ENCODE peak calls at places on chromosomes 7 and 10, in six cellular contexts. One of them, this sample, is unnamed.
A peak's percentile ranks its signal among the peaks of the same experiment; 100 is the strongest.

GRCh38 chr10:104267721-104268690 is 978 bp upstream of the GSTO2 start:
- DNase-seq in lung: no peak
- DNase-seq in body of pancreas: no peak
- DNase-seq in left ventricle myocardium inferior: no peak
- DNase-seq in CD8-positive, alpha-beta T cell: no peak
- DNase-seq in AG04450: no peak
- DNase-seq in this sample: no peak

GRCh38 chr10:21720090-21720489 is 186.1 kb downstream of the MLLT10 start:
- DNase-seq in lung: no peak
- DNase-seq in AG04450: no peak
- DNase-seq in left ventricle myocardium inferior: no peak
- DNase-seq in CD8-positive, alpha-beta T cell: no peak
- DNase-seq in body of pancreas: no peak
- DNase-seq in this sample: no peak

GRCh38 chr10:42419789-42420188 is 218.6 kb downstream of the ZNF33B start:
- DNase-seq in CD8-positive, alpha-beta T cell: no peak
- DNase-seq in left ventricle myocardium inferior: no peak
- DNase-seq in lung: no peak
- DNase-seq in body of pancreas: no peak
- DNase-seq in AG04450: no peak
- DNase-seq in this sample: no peak

GRCh38 chr10:84820121-84820520 is 491.7 kb downstream of the CCSER2 start:
- DNase-seq in CD8-positive, alpha-beta T cell: no peak
- DNase-seq in left ventricle myocardium inferior: no peak
- DNase-seq in AG04450: no peak
- DNase-seq in lung: no peak
- DNase-seq in body of pancreas: no peak
- DNase-seq in this sample: no peak

GRCh38 chr7:81013036-81013435 is 94.2 kb upstream of the SEMA3C start:
- DNase-seq in AG04450: no peak
- DNase-seq in body of pancreas: no peak
- DNase-seq in left ventricle myocardium inferior: no peak
- DNase-seq in lung: no peak
- DNase-seq in CD8-positive, alpha-beta T cell: no peak
- DNase-seq in this sample: no peak

GRCh38 chr10:72270607-72271281 is 3.0 kb upstream of the DDIT4 start:
- DNase-seq in CD8-positive, alpha-beta T cell: no peak
- DNase-seq in body of pancreas: no peak
- DNase-seq in lung: no peak
- DNase-seq in AG04450: no peak
- DNase-seq in left ventricle myocardium inferior: no peak
- DNase-seq in this sample: no peak

GRCh38 chr7:49852619-49853462 is 79.4 kb downstream of the VWC2 start:
- DNase-seq in lung: no peak
- DNase-seq in body of pancreas: peak; percentile 47
- DNase-seq in CD8-positive, alpha-beta T cell: no peak
- DNase-seq in AG04450: no peak
- DNase-seq in left ventricle myocardium inferior: no peak
- DNase-seq in this sample: no peak

GRCh38 chr10:117533507-117534281 is 8.9 kb upstream of the EMX2 start:
- DNase-seq in body of pancreas: no peak
- DNase-seq in left ventricle myocardium inferior: no peak
- DNase-seq in CD8-positive, alpha-beta T cell: no peak
- DNase-seq in lung: no peak
- DNase-seq in AG04450: no peak
- DNase-seq in this sample: no peak

GRCh38 chr10:42877496-42878030 is 95.0 kb downstream of the BMS1 start:
- DNase-seq in lung: peak; percentile 24
- DNase-seq in CD8-positive, alpha-beta T cell: no peak
- DNase-seq in body of pancreas: no peak
- DNase-seq in AG04450: no peak
- DNase-seq in left ventricle myocardium inferior: no peak
- DNase-seq in this sample: no peak

GRCh38 chr10:12507165-12507870 is 158.0 kb downstream of the CAMK1D start:
- DNase-seq in left ventricle myocardium inferior: no peak
- DNase-seq in body of pancreas: no peak
- DNase-seq in CD8-positive, alpha-beta T cell: no peak
- DNase-seq in lung: no peak
- DNase-seq in AG04450: no peak
- DNase-seq in this sample: no peak

GRCh38 chr7:22356010-22356854 is 722 bp downstream of the RAPGEF5 start:
- DNase-seq in left ventricle myocardium inferior: no peak
- DNase-seq in CD8-positive, alpha-beta T cell: no peak
- DNase-seq in lung: no peak
- DNase-seq in body of pancreas: peak; percentile 27
- DNase-seq in AG04450: no peak
- DNase-seq in this sample: peak; percentile 49

GRCh38 chr7:92833766-92834605 is 2.4 kb downstream of the CDK6 start:
- DNase-seq in CD8-positive, alpha-beta T cell: peak; percentile 38
- DNase-seq in body of pancreas: peak; percentile 75
- DNase-seq in AG04450: no peak
- DNase-seq in left ventricle myocardium inferior: peak; percentile 89
- DNase-seq in lung: peak; percentile 71
- DNase-seq in this sample: peak; percentile 90

GRCh38 chr7:126699707-126700106 is 553.0 kb downstream of the GRM8 start:
- DNase-seq in body of pancreas: no peak
- DNase-seq in CD8-positive, alpha-beta T cell: no peak
- DNase-seq in left ventricle myocardium inferior: no peak
- DNase-seq in lung: no peak
- DNase-seq in AG04450: no peak
- DNase-seq in this sample: no peak

GRCh38 chr7:28409716-28410627 is 2.3 kb upstream of the CREB5 start:
- DNase-seq in left ventricle myocardium inferior: peak; percentile 39
- DNase-seq in body of pancreas: peak; percentile 45
- DNase-seq in CD8-positive, alpha-beta T cell: no peak
- DNase-seq in lung: no peak
- DNase-seq in AG04450: no peak
- DNase-seq in this sample: peak; percentile 35

GRCh38 chr10:22986771-22987542 is 59.1 kb downstream of the ARMC3 start:
- DNase-seq in AG04450: peak; percentile 1
- DNase-seq in left ventricle myocardium inferior: no peak
- DNase-seq in body of pancreas: no peak
- DNase-seq in CD8-positive, alpha-beta T cell: no peak
- DNase-seq in lung: no peak
- DNase-seq in this sample: no peak

GRCh38 chr10:95840121-95840520 is 67.7 kb upstream of the CC2D2B start:
- DNase-seq in body of pancreas: no peak
- DNase-seq in lung: no peak
- DNase-seq in left ventricle myocardium inferior: no peak
- DNase-seq in AG04450: no peak
- DNase-seq in CD8-positive, alpha-beta T cell: no peak
- DNase-seq in this sample: no peak

GRCh38 chr7:50801907-50802306 is 19.2 kb upstream of the GRB10 start:
- DNase-seq in body of pancreas: no peak
- DNase-seq in lung: no peak
- DNase-seq in left ventricle myocardium inferior: no peak
- DNase-seq in AG04450: no peak
- DNase-seq in CD8-positive, alpha-beta T cell: no peak
- DNase-seq in this sample: no peak

GRCh38 chr7:7732566-7733290 is 14.3 kb upstream of the RPA3 start:
- DNase-seq in lung: no peak
- DNase-seq in left ventricle myocardium inferior: no peak
- DNase-seq in body of pancreas: no peak
- DNase-seq in CD8-positive, alpha-beta T cell: no peak
- DNase-seq in AG04450: no peak
- DNase-seq in this sample: no peak

GRCh38 chr7:68684246-68684850 is 913.9 kb upstream of the AUTS2 start:
- DNase-seq in body of pancreas: no peak
- DNase-seq in lung: no peak
- DNase-seq in CD8-positive, alpha-beta T cell: no peak
- DNase-seq in AG04450: no peak
- DNase-seq in left ventricle myocardium inferior: no peak
- DNase-seq in this sample: no peak

GRCh38 chr10:79422178-79422892 is 23.1 kb downstream of the ZCCHC24 start:
- DNase-seq in left ventricle myocardium inferior: peak; percentile 67
- DNase-seq in body of pancreas: no peak
- DNase-seq in CD8-positive, alpha-beta T cell: no peak
- DNase-seq in AG04450: peak; percentile 91
- DNase-seq in lung: no peak
- DNase-seq in this sample: peak; percentile 44

GRCh38 chr10:123862421-123863188 is 29.0 kb downstream of the CPXM2 start:
- DNase-seq in CD8-positive, alpha-beta T cell: no peak
- DNase-seq in left ventricle myocardium inferior: no peak
- DNase-seq in lung: no peak
- DNase-seq in AG04450: no peak
- DNase-seq in body of pancreas: no peak
- DNase-seq in this sample: no peak

GRCh38 chr7:5711419-5711818 is 70.0 kb downstream of the RNF216 start:
- DNase-seq in CD8-positive, alpha-beta T cell: no peak
- DNase-seq in left ventricle myocardium inferior: no peak
- DNase-seq in lung: no peak
- DNase-seq in body of pancreas: no peak
- DNase-seq in AG04450: no peak
- DNase-seq in this sample: no peak

GRCh38 chr10:31709028-31709427 is 219.6 kb downstream of the ARHGAP12 start:
- DNase-seq in body of pancreas: no peak
- DNase-seq in left ventricle myocardium inferior: no peak
- DNase-seq in AG04450: no peak
- DNase-seq in CD8-positive, alpha-beta T cell: no peak
- DNase-seq in lung: no peak
- DNase-seq in this sample: no peak

GRCh38 chr7:81433196-81433595 is 336.7 kb downstream of the HGF start:
- DNase-seq in CD8-positive, alpha-beta T cell: no peak
- DNase-seq in AG04450: no peak
- DNase-seq in lung: no peak
- DNase-seq in left ventricle myocardium inferior: no peak
- DNase-seq in body of pancreas: no peak
- DNase-seq in this sample: no peak

GRCh38 chr7:95907337-95907736 is 135.0 kb downstream of the DYNC1I1 start:
- DNase-seq in AG04450: no peak
- DNase-seq in left ventricle myocardium inferior: no peak
- DNase-seq in body of pancreas: no peak
- DNase-seq in lung: no peak
- DNase-seq in CD8-positive, alpha-beta T cell: no peak
- DNase-seq in this sample: no peak

GRCh38 chr7:27148031-27148775 is 629 bp upstream of the HOXA6 start:
- DNase-seq in CD8-positive, alpha-beta T cell: no peak
- DNase-seq in left ventricle myocardium inferior: no peak
- DNase-seq in lung: no peak
- DNase-seq in AG04450: no peak
- DNase-seq in body of pancreas: no peak
- DNase-seq in this sample: no peak

GRCh38 chr7:27146491-27147210 is 923 bp downstream of the HOXA6 start:
- DNase-seq in left ventricle myocardium inferior: no peak
- DNase-seq in AG04450: no peak
- DNase-seq in lung: no peak
- DNase-seq in CD8-positive, alpha-beta T cell: no peak
- DNase-seq in body of pancreas: no peak
- DNase-seq in this sample: no peak

GRCh38 chr7:27148776-27149641 is 1.4 kb upstream of the HOXA6 start:
- DNase-seq in lung: no peak
- DNase-seq in left ventricle myocardium inferior: no peak
- DNase-seq in CD8-positive, alpha-beta T cell: no peak
- DNase-seq in body of pancreas: no peak
- DNase-seq in AG04450: no peak
- DNase-seq in this sample: no peak

GRCh38 chr7:27145884-27146401 is 1.6 kb downstream of the HOXA6 start:
- DNase-seq in left ventricle myocardium inferior: no peak
- DNase-seq in CD8-positive, alpha-beta T cell: no peak
- DNase-seq in lung: no peak
- DNase-seq in AG04450: no peak
- DNase-seq in body of pancreas: no peak
- DNase-seq in this sample: no peak

DNA sequence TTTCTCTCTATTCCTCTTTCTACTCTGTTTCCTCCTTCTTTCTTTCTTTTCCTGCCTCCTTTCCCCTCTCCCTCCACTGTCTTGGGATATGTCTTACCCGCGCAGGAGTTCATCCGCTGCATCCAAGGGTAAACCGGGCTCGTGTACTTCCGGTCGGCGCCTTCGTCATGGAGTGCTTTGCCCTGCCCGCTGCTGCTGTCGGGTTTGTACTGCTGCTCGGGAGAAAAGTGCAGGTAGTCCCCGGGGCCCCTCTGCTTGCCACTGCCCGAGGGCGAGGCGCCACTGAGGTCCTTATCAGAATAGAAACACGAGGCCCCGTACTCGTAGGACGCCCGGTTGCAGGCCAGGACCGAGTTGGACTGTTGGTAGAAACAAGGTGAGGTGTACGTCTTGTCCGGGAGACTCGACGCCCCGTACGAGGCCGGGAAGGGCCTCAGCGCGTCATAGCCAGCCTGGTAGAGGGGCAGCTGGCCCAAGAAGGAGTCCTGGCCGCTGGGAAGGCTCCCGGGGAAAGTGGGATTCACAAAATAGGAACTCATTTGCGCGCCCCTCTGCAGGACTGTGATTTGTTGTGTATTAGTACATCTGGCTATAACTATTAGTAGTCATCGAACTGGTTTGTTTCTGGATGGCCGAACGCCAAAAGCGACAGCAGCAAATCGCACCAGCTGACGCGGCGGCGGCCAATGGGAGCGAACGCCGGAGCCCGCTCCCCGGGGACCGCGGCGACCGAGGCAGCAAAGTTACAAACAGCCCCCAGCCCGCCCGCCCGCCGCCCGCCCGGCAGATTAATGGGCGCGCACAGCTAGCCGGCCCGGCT is at the start of gene HOXA6:
- DNase-seq in CD8-positive, alpha-beta T cell: no peak
- DNase-seq in body of pancreas: peak; percentile 63
- DNase-seq in lung: no peak
- DNase-seq in left ventricle myocardium inferior: no peak
- DNase-seq in AG04450: no peak
- DNase-seq in this sample: peak; percentile 54
- H3K4me3 ChIP-seq in CD8-positive, alpha-beta T cell: no peak within 1 kb of the TSS
- H3K4me3 ChIP-seq in body of pancreas: no peak within 1 kb of the TSS
- H3K4me3 ChIP-seq in lung: peak within 1 kb of the TSS; percentile 14
- H3K4me3 ChIP-seq in left ventricle myocardium inferior: peak within 1 kb of the TSS; percentile 54
- H3K4me3 ChIP-seq in AG04450: peak within 1 kb of the TSS; percentile 73
- H3K4me3 ChIP-seq in this sample: peak within 1 kb of the TSS; percentile 9

GRCh38 chr10:71234017-71234894 is 21.9 kb downstream of the UNC5B start:
- DNase-seq in CD8-positive, alpha-beta T cell: no peak
- DNase-seq in body of pancreas: no peak
- DNase-seq in AG04450: no peak
- DNase-seq in lung: no peak
- DNase-seq in left ventricle myocardium inferior: peak; percentile 19
- DNase-seq in this sample: no peak
- H3K27ac ChIP-seq in CD8-positive, alpha-beta T cell: no peak overlapping the region
- H3K27ac ChIP-seq in body of pancreas: no peak overlapping the region
- H3K27ac ChIP-seq in AG04450: no peak overlapping the region
- H3K27ac ChIP-seq in lung: peak overlapping the region; percentile 54
- H3K27ac ChIP-seq in left ventricle myocardium inferior: peak overlapping the region; percentile 80
- H3K27ac ChIP-seq in this sample: no peak overlapping the region

GRCh38 chr10:86252573-86252972 is 114.0 kb downstream of the GRID1 start:
- DNase-seq in left ventricle myocardium inferior: no peak
- DNase-seq in lung: no peak
- DNase-seq in CD8-positive, alpha-beta T cell: no peak
- DNase-seq in AG04450: no peak
- DNase-seq in body of pancreas: no peak
- DNase-seq in this sample: no peak
- H3K4me3 ChIP-seq in left ventricle myocardium inferior: no peak overlapping the region
- H3K4me3 ChIP-seq in lung: no peak overlapping the region
- H3K4me3 ChIP-seq in CD8-positive, alpha-beta T cell: no peak overlapping the region
- H3K4me3 ChIP-seq in AG04450: no peak overlapping the region
- H3K4me3 ChIP-seq in body of pancreas: no peak overlapping the region
- H3K4me3 ChIP-seq in this sample: no peak overlapping the region

DNA sequence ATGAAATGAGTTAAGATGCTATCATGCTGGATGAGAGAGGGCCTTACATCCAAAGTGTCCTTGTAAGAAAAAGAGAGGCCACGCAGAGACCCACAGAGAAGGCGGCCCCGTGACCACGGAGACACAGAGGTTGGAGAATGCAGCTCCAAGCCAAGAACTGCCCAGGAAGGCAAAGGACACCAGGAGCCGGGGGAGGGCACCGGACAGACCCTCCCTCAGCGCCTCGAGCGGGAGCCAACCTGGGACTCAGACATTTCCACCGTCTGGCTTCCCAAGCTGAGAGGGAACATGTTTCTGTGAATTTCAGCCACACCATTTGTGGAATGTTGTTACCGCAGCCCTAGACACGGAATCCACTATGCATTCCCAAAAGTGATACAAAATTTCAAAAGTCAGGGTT is 22.9 kb downstream of the TCERG1L start:
- DNase-seq in left ventricle myocardium inferior: no peak
- DNase-seq in lung: no peak
- DNase-seq in CD8-positive, alpha-beta T cell: no peak
- DNase-seq in AG04450: no peak
- DNase-seq in body of pancreas: no peak
- DNase-seq in this sample: no peak
- H3K27ac ChIP-seq in left ventricle myocardium inferior: no peak overlapping the region
- H3K27ac ChIP-seq in lung: no peak overlapping the region
- H3K27ac ChIP-seq in CD8-positive, alpha-beta T cell: no peak overlapping the region
- H3K27ac ChIP-seq in AG04450: no peak overlapping the region
- H3K27ac ChIP-seq in body of pancreas: no peak overlapping the region
- H3K27ac ChIP-seq in this sample: no peak overlapping the region

This sample was measured in right lobe of liver.